ENCODE peak calls at places on chromosomes 3 and 15, in five cellular contexts. One of them, this sample, is unnamed.
A peak's percentile ranks its signal among the peaks of the same experiment; 100 is the strongest.

GRCh38 chr15:70555713-70556112 is 207.6 kb downstream of the UACA start:
- DNase-seq in fibroblast of mammary gland: no peak
- DNase-seq in IMR-90: no peak
- DNase-seq in AG10803: no peak
- DNase-seq in fibroblast of lung: no peak
- DNase-seq in this sample: no peak

GRCh38 chr3:36540898-36541518 is 160.7 kb downstream of the STAC start:
- DNase-seq in IMR-90: peak; percentile 9
- DNase-seq in fibroblast of lung: peak; percentile 39
- DNase-seq in fibroblast of mammary gland: peak; percentile 58
- DNase-seq in AG10803: peak; percentile 54
- DNase-seq in this sample: peak; percentile 50

GRCh38 chr3:79521221-79521848 is 246.5 kb downstream of the ROBO1 start:
- DNase-seq in AG10803: peak; percentile 21
- DNase-seq in IMR-90: peak; percentile 32
- DNase-seq in fibroblast of mammary gland: peak; percentile 39
- DNase-seq in fibroblast of lung: peak; percentile 34
- DNase-seq in this sample: peak; percentile 63

GRCh38 chr15:69557340-69558137 is 104.9 kb downstream of the RPLP1 start:
- DNase-seq in fibroblast of lung: peak; percentile 96
- DNase-seq in fibroblast of mammary gland: peak; percentile 94
- DNase-seq in IMR-90: peak; percentile 94
- DNase-seq in AG10803: peak; percentile 95
- DNase-seq in this sample: peak; percentile 95

GRCh38 chr3:59605318-59605717 is 555.5 kb upstream of the CFAP20DC start:
- DNase-seq in fibroblast of mammary gland: no peak
- DNase-seq in fibroblast of lung: no peak
- DNase-seq in AG10803: no peak
- DNase-seq in IMR-90: no peak
- DNase-seq in this sample: no peak

GRCh38 chr15:45307230-45307924 is 55.3 kb downstream of the SLC28A2 start:
- DNase-seq in AG10803: peak; percentile 60
- DNase-seq in fibroblast of lung: peak; percentile 73
- DNase-seq in fibroblast of mammary gland: peak; percentile 69
- DNase-seq in IMR-90: peak; percentile 59
- DNase-seq in this sample: peak; percentile 37

GRCh38 chr3:140205598-140205997 is 270.6 kb downstream of the CLSTN2 start:
- DNase-seq in fibroblast of mammary gland: no peak
- DNase-seq in AG10803: no peak
- DNase-seq in fibroblast of lung: no peak
- DNase-seq in IMR-90: no peak
- DNase-seq in this sample: no peak

GRCh38 chr15:64837502-64837901 is 4.2 kb upstream of the PLEKHO2 start:
- DNase-seq in fibroblast of mammary gland: no peak
- DNase-seq in fibroblast of lung: no peak
- DNase-seq in IMR-90: no peak
- DNase-seq in AG10803: no peak
- DNase-seq in this sample: no peak

GRCh38 chr3:113405180-113405579 is 36.1 kb downstream of the CFAP44 start:
- DNase-seq in IMR-90: peak; percentile 62
- DNase-seq in fibroblast of mammary gland: peak; percentile 56
- DNase-seq in fibroblast of lung: peak; percentile 67
- DNase-seq in AG10803: peak; percentile 30
- DNase-seq in this sample: peak; percentile 0

DNA sequence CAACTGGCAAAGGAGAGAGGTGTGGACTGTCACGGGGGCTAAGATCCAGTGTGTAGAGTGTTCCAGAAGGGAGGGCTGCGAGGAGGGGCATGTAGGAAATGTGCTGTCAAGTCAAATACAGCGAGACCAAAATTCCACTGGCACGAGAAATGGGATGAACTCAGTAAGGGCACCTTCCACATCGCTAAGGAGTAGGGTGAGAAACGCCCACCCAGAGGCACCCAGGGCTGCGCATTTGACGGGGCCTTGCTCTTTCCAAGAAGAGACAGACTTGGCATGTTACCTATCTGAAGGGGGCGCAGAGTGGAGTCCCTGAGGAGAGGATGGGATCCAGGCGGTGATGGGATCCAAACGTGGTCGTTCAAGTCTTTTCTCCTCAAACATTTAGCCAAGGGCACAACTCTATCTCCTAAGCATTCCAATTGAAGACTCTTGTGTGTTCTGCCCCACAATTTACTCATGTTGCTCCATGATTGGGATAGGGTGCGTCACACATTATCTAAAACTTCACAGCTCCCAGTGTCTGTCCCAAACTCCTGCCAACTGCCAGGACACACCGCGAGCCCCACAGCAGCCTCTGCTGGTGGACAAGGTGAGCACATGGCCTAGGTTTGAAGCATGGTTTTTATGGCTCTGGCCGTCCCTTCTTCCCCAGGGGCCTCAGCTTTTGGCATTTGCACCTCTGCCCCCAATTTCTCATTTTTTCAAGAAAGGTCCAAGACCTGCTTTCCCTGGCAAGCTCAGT is 7.6 kb downstream of the SELENOS start:
- DNase-seq in fibroblast of mammary gland: no peak
- DNase-seq in fibroblast of lung: peak; percentile 29
- DNase-seq in AG10803: no peak
- DNase-seq in IMR-90: no peak
- DNase-seq in this sample: peak; percentile 29
- TF ChIP-seq CTCF in fibroblast of mammary gland: peak; percentile 39
- TF ChIP-seq CTCF in fibroblast of lung: peak; percentile 39
- TF ChIP-seq CTCF in AG10803: peak; percentile 47
- TF ChIP-seq CTCF in IMR-90: peak; percentile 33
- TF ChIP-seq CTCF in this sample: peak; percentile 40

GRCh38 chr3:52077376-52077775 is 21.0 kb upstream of the DUSP7 start:
- DNase-seq in fibroblast of lung: no peak
- DNase-seq in fibroblast of mammary gland: no peak
- DNase-seq in AG10803: no peak
- DNase-seq in IMR-90: no peak
- DNase-seq in this sample: no peak
- TF ChIP-seq CTCF in fibroblast of lung: peak; percentile 31
- TF ChIP-seq CTCF in fibroblast of mammary gland: peak; percentile 8
- TF ChIP-seq CTCF in AG10803: peak; percentile 14
- TF ChIP-seq CTCF in IMR-90: no peak
- TF ChIP-seq CTCF in this sample: no peak

GRCh38 chr3:15858547-15859506 is 61.0 kb upstream of the ANKRD28 start:
- DNase-seq in fibroblast of mammary gland: peak; percentile 7
- DNase-seq in fibroblast of lung: peak; percentile 6
- DNase-seq in AG10803: peak; percentile 6
- DNase-seq in IMR-90: no peak
- DNase-seq in this sample: peak; percentile 55
- TF ChIP-seq CTCF in fibroblast of mammary gland: no peak
- TF ChIP-seq CTCF in fibroblast of lung: no peak
- TF ChIP-seq CTCF in AG10803: no peak
- TF ChIP-seq CTCF in IMR-90: no peak
- TF ChIP-seq CTCF in this sample: no peak

GRCh38 chr3:40524571-40525285 is at the start of gene ZNF621:
- DNase-seq in IMR-90: peak; percentile 79
- DNase-seq in fibroblast of lung: peak; percentile 83
- DNase-seq in AG10803: peak; percentile 87
- DNase-seq in fibroblast of mammary gland: peak; percentile 78
- DNase-seq in this sample: peak; percentile 88
- TF ChIP-seq CTCF in IMR-90: no peak
- TF ChIP-seq CTCF in fibroblast of lung: no peak
- TF ChIP-seq CTCF in AG10803: no peak
- TF ChIP-seq CTCF in fibroblast of mammary gland: no peak
- TF ChIP-seq CTCF in this sample: no peak

GRCh38 chr15:62588930-62589655 is 424.0 kb upstream of the C2CD4B start:
- DNase-seq in fibroblast of mammary gland: peak; percentile 60
- DNase-seq in IMR-90: peak; percentile 47
- DNase-seq in fibroblast of lung: peak; percentile 70
- DNase-seq in AG10803: peak; percentile 88
- DNase-seq in this sample: no peak
- TF ChIP-seq CTCF in fibroblast of mammary gland: peak; percentile 8
- TF ChIP-seq CTCF in IMR-90: peak; percentile 27
- TF ChIP-seq CTCF in fibroblast of lung: no peak
- TF ChIP-seq CTCF in AG10803: peak; percentile 44
- TF ChIP-seq CTCF in this sample: no peak